ENCODE peak calls at places on chromosome 15, in seven cellular contexts. K, A, G, T, Q, B and U are unnamed samples.

GRCh38 chr15:73685981-73686380 is 1.8 kb downstream of the CD276 start:
- DNase-seq in A (no peak), G (no peak), T (no peak), B (no peak), K (no peak), Q (no peak), U (no peak)

GRCh38 chr15:71080705-71081104 is 34.6 kb upstream of the THSD4 start:
- DNase-seq in A (peak; percentile 97), K (no peak), T (no peak), Q (no peak), B (no peak), G (no peak), U (no peak)

GRCh38 chr15:78750566-78750965 is 60.7 kb downstream of the ADAMTS7 start:
- DNase-seq in G (no peak), T (no peak), B (no peak), A (no peak), K (no peak), Q (no peak), U (peak; percentile 53)

GRCh38 chr15:83185561-83185960 is 22.1 kb downstream of the HDGFL3 start:
- DNase-seq in T (no peak), G (no peak), K (no peak), B (no peak), A (no peak), Q (no peak), U (no peak)

GRCh38 chr15:45732544-45733130 is 97.8 kb downstream of the SQOR start:
- DNase-seq in T (no peak), G (no peak), Q (no peak), K (no peak), B (no peak), A (no peak), U (no peak)

GRCh38 chr15:72319360-72319984 is 485 bp downstream of the CELF6 start:
- DNase-seq in Q (peak; percentile 25), G (peak; percentile 42), A (peak; percentile 55), T (peak; percentile 25), B (no peak), K (peak; percentile 88), U (peak; percentile 72)

GRCh38 chr15:79582650-79583049 is 150.5 kb downstream of the MINAR1 start:
- DNase-seq in T (no peak), B (no peak), Q (no peak), G (no peak), A (no peak), K (no peak), U (no peak)

GRCh38 chr15:90665288-90666134 is 51.6 kb upstream of the BLM start:
- DNase-seq in B (peak; percentile 80), T (peak; percentile 53), A (peak; percentile 58), Q (no peak), G (peak; percentile 23), K (peak; percentile 72), U (peak; percentile 87)

GRCh38 chr15:29887719-29888118 is 65.5 kb upstream of the TJP1 start:
- DNase-seq in T (no peak), Q (no peak), B (no peak), G (no peak), A (peak; percentile 36), K (no peak), U (no peak)

GRCh38 chr15:31346367-31347066 is 19.9 kb downstream of the KLF13 start:
- DNase-seq in A (no peak), G (no peak), B (no peak), Q (no peak), K (no peak), T (no peak), U (no peak)
- H3K4me1 ChIP-seq in A (peaks cover 5% of the 10 kb centered on the region), G (peaks cover 100% of the 10 kb centered on the region), B (no peaks in the 10 kb centered on the region), Q (peaks cover 99% of the 10 kb centered on the region), K (peaks cover 4% of the 10 kb centered on the region), T (peaks cover 30% of the 10 kb centered on the region), U (peaks cover 100% of the 10 kb centered on the region)

GRCh38 chr15:77081971-77082370 is 11.1 kb upstream of the TSPAN3 start:
- DNase-seq in A (no peak), Q (no peak), G (no peak), K (no peak), T (no peak), B (no peak), U (no peak)

GRCh38 chr15:77087213-77087612 is 16.3 kb upstream of the TSPAN3 start:
- DNase-seq in T (no peak), G (no peak), B (no peak), K (no peak), Q (no peak), A (no peak), U (no peak)

DNA sequence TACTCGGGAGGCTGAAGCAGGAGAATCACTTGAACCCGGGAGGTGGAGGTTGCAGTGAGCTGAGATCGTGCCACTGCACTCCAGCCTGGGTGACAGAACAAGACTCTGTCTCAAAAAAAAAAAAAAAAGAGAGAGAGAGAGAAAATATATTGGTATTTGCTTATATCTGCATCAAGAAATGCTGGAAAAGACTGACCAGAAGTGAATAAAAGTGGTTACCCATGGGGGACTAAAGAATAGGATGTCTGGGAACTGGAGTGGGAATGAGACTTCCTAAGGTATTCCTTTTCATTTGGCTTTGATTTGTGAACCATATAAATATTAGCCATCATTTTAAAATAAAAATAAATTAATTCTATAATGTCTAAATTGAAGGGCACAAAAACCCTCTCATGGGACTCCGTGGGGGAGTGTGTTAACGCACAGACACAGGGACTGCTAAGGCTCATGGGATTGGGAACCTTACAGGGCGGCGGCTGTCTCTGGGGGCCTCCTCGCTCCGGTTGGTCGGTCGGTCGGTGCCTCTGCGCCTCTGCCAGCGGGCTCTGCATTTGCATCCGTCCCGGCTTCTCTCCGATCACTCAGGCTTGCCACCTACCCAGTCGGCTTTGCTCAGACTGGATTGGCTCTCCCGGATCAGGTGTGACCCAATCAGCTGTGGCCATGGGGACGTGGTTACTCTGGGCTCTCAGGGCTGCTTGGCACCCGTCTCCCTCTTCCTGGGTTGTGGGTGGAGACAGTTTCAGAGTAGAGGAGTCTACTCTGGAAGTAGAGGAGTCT is 12.7 kb upstream of the TSPAN3 start:
- DNase-seq in K (peak; percentile 92), Q (peak; percentile 35), T (peak; percentile 66), A (peak; percentile 76), G (peak; percentile 64), B (no peak), U (no peak)
- H3K4me1 ChIP-seq in K (no peaks in the 10 kb centered on the region), Q (peaks cover 13% of the 10 kb centered on the region), T (no peaks in the 10 kb centered on the region), A (peaks cover 15% of the 10 kb centered on the region), G (peaks cover 7% of the 10 kb centered on the region), B (peaks cover 15% of the 10 kb centered on the region), U (peaks cover 9% of the 10 kb centered on the region)

DNA sequence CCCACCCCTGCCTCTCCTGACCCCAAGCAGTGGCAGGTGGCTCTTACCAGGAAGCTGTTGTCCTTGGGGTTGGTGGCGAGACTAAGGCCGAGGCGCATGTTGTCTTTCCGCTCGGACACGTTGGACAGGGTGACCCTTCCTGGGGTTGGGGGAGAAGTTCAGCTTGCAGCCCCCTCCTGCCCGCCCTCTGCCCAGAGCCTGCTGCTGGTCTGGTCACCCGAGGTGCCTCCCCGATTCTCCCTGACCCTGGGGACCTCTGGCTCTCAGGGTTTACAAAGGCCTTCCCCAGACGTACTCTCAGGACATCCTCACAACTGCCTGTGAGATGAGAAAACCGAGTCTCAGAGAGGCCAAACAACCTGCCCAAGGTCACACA is 67.3 kb downstream of the ITGA11 start:
- DNase-seq in A (no peak), B (no peak), T (no peak), G (no peak), Q (no peak), K (no peak), U (no peak)
- H3K4me1 ChIP-seq in A (peaks cover 5% of the 10 kb centered on the region), B (no peaks in the 10 kb centered on the region), T (peaks cover 13% of the 10 kb centered on the region), G (no peaks in the 10 kb centered on the region), Q (no peaks in the 10 kb centered on the region), K (no peaks in the 10 kb centered on the region), U (peaks cover 44% of the 10 kb centered on the region)

GRCh38 chr15:69417581-69417980 is 3.4 kb downstream of the KIF23 start:
- DNase-seq in A (peak; percentile 34), B (no peak), Q (no peak), K (no peak), G (no peak), T (no peak), U (no peak)
- H3K4me1 ChIP-seq in A (peaks cover 2% of the 10 kb centered on the region), B (no peaks in the 10 kb centered on the region), Q (peaks cover 7% of the 10 kb centered on the region), K (peaks cover 4% of the 10 kb centered on the region), G (peaks cover 6% of the 10 kb centered on the region), T (peaks cover 5% of the 10 kb centered on the region), U (peaks cover 12% of the 10 kb centered on the region)

DNA sequence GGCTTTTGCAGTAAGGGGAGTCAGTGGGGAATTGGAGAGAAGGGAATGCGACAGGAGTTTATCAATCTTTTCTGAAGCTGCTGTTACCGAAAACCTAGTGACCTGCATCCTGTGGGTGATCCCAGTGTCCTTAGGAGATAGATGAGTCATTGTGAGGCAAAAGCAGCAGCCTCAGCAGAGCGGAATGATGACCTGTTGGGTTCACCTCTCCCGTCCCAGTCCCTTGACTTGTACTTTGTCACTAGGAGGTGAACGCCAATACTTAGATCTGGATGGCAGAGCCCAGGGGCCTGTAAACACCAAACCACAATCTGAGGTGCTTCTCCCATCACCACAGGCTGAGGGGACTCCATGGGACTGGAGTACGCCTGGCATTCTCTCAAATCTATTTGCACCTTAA is 17.9 kb downstream of the CDAN1 start:
- DNase-seq in A (no peak), B (no peak), G (no peak), T (no peak), Q (no peak), K (no peak), U (no peak)
- H3K4me1 ChIP-seq in A (peaks cover 2% of the 10 kb centered on the region), B (no peaks in the 10 kb centered on the region), G (no peaks in the 10 kb centered on the region), T (no peaks in the 10 kb centered on the region), Q (no peaks in the 10 kb centered on the region), K (no peaks in the 10 kb centered on the region), U (no peaks in the 10 kb centered on the region)

GRCh38 chr15:81288040-81288439 is 35.9 kb downstream of the STARD5 start:
- DNase-seq in T (no peak), G (no peak), Q (no peak), K (no peak), A (no peak), B (no peak), U (peak; percentile 38)
- H3K4me1 ChIP-seq in T (no peaks in the 10 kb centered on the region), G (peaks cover 89% of the 10 kb centered on the region), Q (peaks cover 90% of the 10 kb centered on the region), K (no peaks in the 10 kb centered on the region), A (no peaks in the 10 kb centered on the region), B (no peaks in the 10 kb centered on the region), U (no peaks in the 10 kb centered on the region)

GRCh38 chr15:101669744-101670143 is 17.6 kb upstream of the TM2D3 start:
- DNase-seq in G (no peak), K (no peak), A (no peak), T (no peak), Q (no peak), B (no peak), U (no peak)
- H3K4me1 ChIP-seq in G (no peaks in the 10 kb centered on the region), K (no peaks in the 10 kb centered on the region), A (no peaks in the 10 kb centered on the region), T (no peaks in the 10 kb centered on the region), Q (no peaks in the 10 kb centered on the region), B (no peaks in the 10 kb centered on the region), U (no peaks in the 10 kb centered on the region)

GRCh38 chr15:98801234-98801561 is 152.9 kb downstream of the IGF1R start:
- DNase-seq in Q (no peak), A (no peak), K (peak; percentile 61), B (no peak), G (no peak), T (no peak), U (no peak)
- H3K4me1 ChIP-seq in Q (peaks cover 38% of the 10 kb centered on the region), A (peaks cover 16% of the 10 kb centered on the region), K (peaks cover 84% of the 10 kb centered on the region), B (no peaks in the 10 kb centered on the region), G (peaks cover 31% of the 10 kb centered on the region), T (peaks cover 38% of the 10 kb centered on the region), U (peaks cover 38% of the 10 kb centered on the region)